ENCODE peak calls at places on chromosomes 3 and 15, in seven cellular contexts. Q, M, B, K, Z, P and O are unnamed samples.

GRCh38 chr15:36109943-36110658 is 469.3 kb upstream of the CDIN1 start:
- DNase-seq in Q (no peak), M (no peak), B (no peak), K (no peak), Z (no peak), P (no peak), O (no peak)

GRCh38 chr3:70431906-70432305 is 119.5 kb upstream of the MDFIC2 start:
- DNase-seq in Q (no peak), M (no peak), B (peak), K (no peak), Z (no peak), P (no peak), O (no peak)

GRCh38 chr3:72628065-72628464 is 220.2 kb downstream of the SHQ1 start:
- DNase-seq in Q (no peak), M (peak), B (no peak), K (no peak), Z (no peak), P (no peak), O (no peak)

GRCh38 chr15:35963316-35963715 is 417.4 kb upstream of the DPH6 start:
- DNase-seq in Q (no peak), M (no peak), B (peak), K (no peak), Z (no peak), P (no peak), O (no peak)

GRCh38 chr3:193897288-193897687 is 238.7 kb upstream of the HES1 start:
- DNase-seq in Q (no peak), M (no peak), B (no peak), K (no peak), Z (no peak), P (no peak), O (no peak)

GRCh38 chr3:27216955-27217552 is 152.1 kb downstream of the NEK10 start:
- DNase-seq in Q (no peak), M (peak), B (peak), K (peak), Z (no peak), P (no peak), O (no peak)

GRCh38 chr15:70154440-70155347 is 57.0 kb upstream of the TLE3 start:
- DNase-seq in Q (no peak), M (no peak), B (peak), K (no peak), Z (no peak), P (peak), O (no peak)

GRCh38 chr15:52143862-52144261 is 31.3 kb upstream of the BCL2L10 start:
- DNase-seq in Q (no peak), M (peak), B (peak), K (peak), Z (no peak), P (no peak), O (no peak)